ENCODE peak calls at places on chromosomes 13 and 19, in six cellular contexts. L is HCT116, Z is epithelial cell of prostate, I is type B pancreatic cell, Q is heart left ventricle, E is amygdala. F is an unnamed sample.

GRCh38 chr19:6551607-6552450 is 21.0 kb downstream of the TNFSF9 start:
- DNase-seq in L (no peak), Z (no peak), I (no peak), Q (no peak), E (no peak), F (peak)

GRCh38 chr19:23259961-23260360 is 9.8 kb upstream of the ZNF724 start:
- DNase-seq in L (no peak), Z (no peak), I (no peak), Q (no peak), E (no peak), F (no peak)

GRCh38 chr19:21604351-21604926 is 99.0 kb downstream of the ZNF429 start:
- DNase-seq in L (no peak), Z (no peak), I (no peak), Q (no peak), E (no peak), F (peak)

GRCh38 chr13:23349127-23349897 is 84.2 kb downstream of the SACS start:
- DNase-seq in L (no peak), Z (no peak), I (no peak), Q (no peak), E (no peak), F (no peak)

GRCh38 chr19:50465986-50466771 is 10.1 kb upstream of the EMC10 start:
- DNase-seq in L (peak), Z (no peak), I (no peak), Q (peak), E (no peak), F (no peak)

GRCh38 chr19:9130965-9131364 is 4.2 kb upstream of the OR7G3 start:
- DNase-seq in L (no peak), Z (no peak), I (no peak), Q (no peak), E (no peak), F (peak)

GRCh38 chr19:6551091-6551490 is 20.3 kb downstream of the TNFSF9 start:
- DNase-seq in L (no peak), Z (no peak), I (no peak), Q (no peak), E (no peak), F (no peak)

GRCh38 chr13:112647256-112647655 is 42.6 kb upstream of the ATP11A start:
- DNase-seq in L (no peak), Z (no peak), I (no peak), Q (no peak), E (no peak), F (no peak)

GRCh38 chr13:113832631-113833030 is 31.2 kb downstream of the GAS6 start:
- DNase-seq in L (no peak), Z (no peak), I (no peak), Q (no peak), E (no peak), F (no peak)

GRCh38 chr19:4057913-4058695 is 8.6 kb downstream of the ZBTB7A start:
- DNase-seq in L (peak), Z (no peak), I (no peak), Q (peak), E (peak), F (no peak)

GRCh38 chr13:109389456-109389855 is 396.9 kb downstream of the IRS2 start:
- DNase-seq in L (no peak), Z (no peak), I (no peak), Q (no peak), E (no peak), F (no peak)

GRCh38 chr19:35519291-35519690 is 5.8 kb upstream of the DMKN start:
- DNase-seq in L (no peak), Z (peak), I (no peak), Q (no peak), E (no peak), F (no peak)

GRCh38 chr13:52848455-52849190 is at the start of gene PCDH8:
- DNase-seq in L (no peak), Z (no peak), I (peak), Q (no peak), E (peak), F (no peak)

GRCh38 chr19:43779147-43779819 is 1.5 kb downstream of the KCNN4 start:
- DNase-seq in L (no peak), Z (no peak), I (no peak), Q (no peak), E (no peak), F (no peak)

GRCh38 chr13:80050252-80050651 is 290.7 kb downstream of the SPRY2 start:
- DNase-seq in L (no peak), Z (no peak), I (no peak), Q (no peak), E (no peak), F (no peak)

GRCh38 chr13:74015137-74015536 is 119.1 kb downstream of the KLF12 start:
- DNase-seq in L (no peak), Z (no peak), I (no peak), Q (no peak), E (no peak), F (no peak)

GRCh38 chr19:14497347-14497921 is 1.5 kb upstream of the GIPC1 start:
- DNase-seq in L (no peak), Z (no peak), I (no peak), Q (no peak), E (peak), F (no peak)

GRCh38 chr13:77698211-77699058 is 948 bp downstream of the SLAIN1 start:
- DNase-seq in L (no peak), Z (no peak), I (peak), Q (peak), E (peak), F (peak)

GRCh38 chr13:73406454-73406853 is 347.6 kb downstream of the KLF5 start:
- DNase-seq in L (no peak), Z (no peak), I (no peak), Q (no peak), E (no peak), F (no peak)

GRCh38 chr19:49808762-49809154 is 4.3 kb downstream of the FUZ start:
- DNase-seq in L (no peak), Z (no peak), I (peak), Q (peak), E (peak), F (peak)